ENCODE peak calls at places on chromosomes 2 and 18, in seven cellular contexts. S, Z, W, K, O, D and R are unnamed samples.

GRCh38 chr2:234308814-234309195 is 188.1 kb downstream of the ARL4C start:
- DNase-seq in S (peak; percentile 63), Z (no peak), W (peak; percentile 67), K (peak; percentile 30), O (peak; percentile 71), D (no peak), R (no peak)

GRCh38 chr2:145815933-145816332 is 1296.0 kb upstream of the ZEB2 start:
- DNase-seq in S (no peak), Z (no peak), W (no peak), K (no peak), O (no peak), D (peak; percentile 65), R (no peak)

GRCh38 chr18:22044474-22045220 is 124.7 kb upstream of the GATA6 start:
- DNase-seq in S (no peak), Z (no peak), W (no peak), K (no peak), O (no peak), D (no peak), R (no peak)

GRCh38 chr2:25977768-25978167 is 4.5 kb downstream of the KIF3C start:
- DNase-seq in S (no peak), Z (no peak), W (no peak), K (no peak), O (no peak), D (no peak), R (no peak)

GRCh38 chr2:52976132-52976949 is 791.3 kb upstream of the CHAC2 start:
- DNase-seq in S (peak; percentile 45), Z (no peak), W (no peak), K (no peak), O (no peak), D (peak; percentile 10), R (no peak)

GRCh38 chr18:56672981-56673380 is 21.8 kb downstream of the WDR7 start:
- DNase-seq in S (no peak), Z (no peak), W (no peak), K (no peak), O (no peak), D (no peak), R (no peak)

GRCh38 chr2:79849949-79850348 is 337.1 kb downstream of the CTNNA2 start:
- DNase-seq in S (no peak), Z (no peak), W (no peak), K (no peak), O (no peak), D (no peak), R (no peak)

GRCh38 chr2:43169091-43169936 is 57.1 kb downstream of the ZFP36L2 start:
- DNase-seq in S (no peak), Z (peak; percentile 76), W (peak; percentile 78), K (no peak), O (peak; percentile 77), D (no peak), R (no peak)

GRCh38 chr2:189557373-189557772 is 23.2 kb downstream of the SLC40A1 start:
- DNase-seq in S (no peak), Z (no peak), W (no peak), K (no peak), O (no peak), D (no peak), R (no peak)

GRCh38 chr2:27059141-27059820 is 7.8 kb downstream of the AGBL5 start:
- DNase-seq in S (no peak), Z (no peak), W (no peak), K (no peak), O (no peak), D (no peak), R (no peak)

GRCh38 chr2:43707255-43707654 is 31.0 kb upstream of the C1GALT1C1L start:
- DNase-seq in S (no peak), Z (peak; percentile 68), W (no peak), K (peak; percentile 65), O (no peak), D (peak; percentile 40), R (no peak)

GRCh38 chr2:76178610-76179009 is 467.9 kb upstream of the GCFC2 start:
- DNase-seq in S (no peak), Z (no peak), W (no peak), K (no peak), O (no peak), D (no peak), R (no peak)

GRCh38 chr2:176148758-176149483 is 2.4 kb upstream of the HOXD4 start:
- DNase-seq in S (no peak), Z (no peak), W (no peak), K (no peak), O (no peak), D (no peak), R (no peak)

GRCh38 chr18:68054669-68055068 is 538.1 kb upstream of the DSEL start:
- DNase-seq in S (no peak), Z (no peak), W (no peak), K (no peak), O (no peak), D (no peak), R (no peak)

GRCh38 chr2:217277646-217278048 is 417.8 kb upstream of the TNP1 start:
- DNase-seq in S (no peak), Z (no peak), W (no peak), K (peak; percentile 91), O (no peak), D (no peak), R (no peak)

GRCh38 chr2:50649626-50650397 is 382.1 kb downstream of the NRXN1 start:
- DNase-seq in S (no peak), Z (no peak), W (no peak), K (peak; percentile 6), O (no peak), D (no peak), R (no peak)

GRCh38 chr2:225512873-225513580 is 113.5 kb downstream of the NYAP2 start:
- DNase-seq in S (no peak), Z (no peak), W (no peak), K (no peak), O (no peak), D (no peak), R (no peak)

GRCh38 chr2:62663920-62664319 is 41.6 kb upstream of the EHBP1 start:
- DNase-seq in S (no peak), Z (no peak), W (no peak), K (no peak), O (no peak), D (no peak), R (no peak)

GRCh38 chr2:80086831-80087230 is 217.7 kb downstream of the LRRTM1 start:
- DNase-seq in S (no peak), Z (no peak), W (no peak), K (peak; percentile 77), O (no peak), D (peak; percentile 87), R (no peak)

GRCh38 chr2:15729709-15730544 is 138.3 kb downstream of the DDX1 start:
- DNase-seq in S (peak; percentile 46), Z (no peak), W (no peak), K (no peak), O (no peak), D (no peak), R (no peak)

GRCh38 chr2:100017633-100018032 is 124.8 kb downstream of the AFF3 start:
- DNase-seq in S (peak; percentile 66), Z (no peak), W (no peak), K (peak; percentile 77), O (no peak), D (peak; percentile 1), R (no peak)

GRCh38 chr2:86675611-86676015 is 44.5 kb upstream of the RMND5A start:
- DNase-seq in S (peak; percentile 51), Z (no peak), W (no peak), K (no peak), O (no peak), D (no peak), R (no peak)

GRCh38 chr2:1493361-1494126 is 80.3 kb downstream of the TPO start:
- DNase-seq in S (no peak), Z (peak; percentile 64), W (no peak), K (no peak), O (no peak), D (no peak), R (no peak)

GRCh38 chr2:44715671-44716077 is 225.8 kb upstream of the SIX3 start:
- DNase-seq in S (no peak), Z (no peak), W (no peak), K (peak; percentile 16), O (no peak), D (peak; percentile 70), R (peak; percentile 26)

GRCh38 chr2:20224716-20225293 is at the start of gene SDC1:
- DNase-seq in S (peak; percentile 75), Z (peak; percentile 70), W (peak; percentile 58), K (peak; percentile 8), O (no peak), D (no peak), R (no peak)
- H3K4me3 ChIP-seq in S (peak within 1 kb of the TSS; percentile 58), Z (peak within 1 kb of the TSS; percentile 92), W (peak within 1 kb of the TSS; percentile 81), K (peak within 1 kb of the TSS; percentile 60), O (peak within 1 kb of the TSS; percentile 84), D (peak within 1 kb of the TSS; percentile 57), R (peak within 1 kb of the TSS; percentile 82)

DNA sequence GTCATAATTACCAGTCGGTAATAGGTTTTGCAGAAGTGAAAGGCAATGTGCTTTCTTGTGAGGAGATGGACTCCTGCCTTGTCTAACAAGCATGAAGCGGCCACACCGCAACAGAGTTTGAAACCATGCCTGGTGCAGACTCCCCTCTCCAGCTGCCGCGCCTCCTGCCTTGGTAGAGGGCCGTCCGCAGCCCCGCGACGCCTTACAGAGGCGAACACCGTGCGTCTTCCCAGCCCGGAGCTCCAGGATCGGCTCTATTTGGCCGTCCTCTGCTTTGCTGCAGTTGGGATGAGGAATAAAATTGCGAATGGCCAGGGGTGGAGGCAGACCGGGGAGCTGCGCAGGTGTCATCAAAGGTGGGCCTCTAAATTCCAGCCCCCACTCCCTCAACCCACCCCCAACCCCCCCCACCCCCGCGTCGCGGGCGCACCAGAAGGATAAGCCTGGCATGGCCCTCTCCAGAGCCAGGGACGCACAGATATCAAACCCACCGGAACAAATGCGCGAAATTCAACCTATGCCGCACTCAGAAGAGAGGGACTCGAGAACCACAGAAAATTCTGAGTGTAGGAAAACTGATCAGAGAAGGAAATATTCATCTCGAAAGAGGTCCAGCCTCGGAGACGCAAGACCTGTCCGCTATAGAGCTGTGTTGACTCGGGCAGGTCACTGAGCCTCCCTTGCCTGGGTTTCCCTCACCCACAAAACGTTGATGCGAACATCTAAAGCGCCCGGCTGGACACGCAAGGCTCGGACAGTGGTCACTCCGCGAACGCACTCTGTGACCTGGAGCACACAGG is 1.1 kb downstream of the TRABD2A start:
- DNase-seq in S (no peak), Z (no peak), W (peak; percentile 45), K (no peak), O (no peak), D (no peak), R (no peak)
- H3K4me3 ChIP-seq in S (no peak overlapping the region), Z (peak overlapping the region; percentile 66), W (peak overlapping the region; percentile 50), K (peak overlapping the region; percentile 63), O (peak overlapping the region; percentile 67), D (peak overlapping the region; percentile 39), R (no peak overlapping the region)

GRCh38 chr2:219277703-219278654 is 1.2 kb upstream of the DNAJB2 start:
- DNase-seq in S (peak; percentile 89), Z (peak; percentile 91), W (peak; percentile 77), K (no peak), O (peak; percentile 39), D (peak; percentile 85), R (peak; percentile 34)
- H3K4me3 ChIP-seq in S (peak overlapping the region; percentile 66), Z (no peak overlapping the region), W (peak overlapping the region; percentile 62), K (no peak overlapping the region), O (peak overlapping the region; percentile 71), D (no peak overlapping the region), R (peak overlapping the region; percentile 83)

DNA sequence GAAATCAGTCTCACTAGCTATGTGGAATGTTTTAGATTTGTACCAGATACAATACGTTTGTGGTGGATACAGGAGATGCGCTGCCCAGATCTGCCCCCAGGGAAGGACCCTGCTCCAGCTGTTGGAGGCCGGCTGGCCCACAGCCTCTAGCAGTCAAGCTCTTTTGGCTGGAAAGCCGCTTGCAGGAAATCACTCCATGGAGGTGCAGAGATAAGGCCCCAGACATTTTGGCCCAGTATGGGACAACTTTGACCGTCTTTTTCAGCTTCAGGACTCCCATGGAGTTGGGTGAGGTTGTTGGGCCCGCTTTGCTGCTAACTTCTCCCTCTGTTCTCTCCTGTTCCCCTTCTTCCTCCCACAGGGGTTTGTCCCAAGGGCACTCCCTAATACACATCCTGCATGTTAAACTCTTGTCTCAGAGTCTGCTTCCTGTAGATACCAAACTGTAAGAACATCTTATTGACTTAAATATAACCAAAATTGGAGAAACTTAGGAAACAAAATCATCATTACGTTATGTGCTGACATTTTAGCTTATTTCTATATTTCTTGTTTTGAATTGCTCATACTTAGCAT is 1.7 kb upstream of the QPCT start:
- DNase-seq in S (no peak), Z (no peak), W (no peak), K (no peak), O (no peak), D (no peak), R (no peak)
- H3K4me3 ChIP-seq in S (no peak overlapping the region), Z (no peak overlapping the region), W (no peak overlapping the region), K (no peak overlapping the region), O (no peak overlapping the region), D (no peak overlapping the region), R (no peak overlapping the region)